ENCODE peak calls at places on chromosomes 7 and 10, in nine cellular contexts. G is GM23248, D is neural progenitor cell, B is OCI-LY7, V is HCT116, U is SK-N-SH, O is GM23338, E is MM.1S, Z is hepatocyte. N is an unnamed sample.

GRCh38 chr10:112510384-112510783 is 63.4 kb downstream of the VTI1A start:
- DNase-seq in G (no peak), D (no peak), B (no peak), V (no peak), U (no peak), O (no peak), E (no peak), Z (no peak), N (no peak)

GRCh38 chr10:76155961-76156360 is 724.5 kb downstream of the LRMDA start:
- DNase-seq in G (no peak), D (peak; percentile 27), B (no peak), V (no peak), U (no peak), O (no peak), E (no peak), Z (no peak), N (no peak)

GRCh38 chr7:102390697-102391484 is 5.3 kb upstream of the PRKRIP1 start:
- DNase-seq in G (peak; percentile 80), D (peak; percentile 89), B (peak; percentile 81), V (peak; percentile 60), U (peak; percentile 91), O (peak; percentile 91), E (peak; percentile 72), Z (peak; percentile 90), N (peak; percentile 80)

GRCh38 chr10:122990278-122990677 is 10.1 kb downstream of the PSTK start:
- DNase-seq in G (peak; percentile 49), D (no peak), B (no peak), V (no peak), U (no peak), O (no peak), E (no peak), Z (no peak), N (no peak)

GRCh38 chr10:3747984-3748383 is 37.0 kb downstream of the KLF6 start:
- DNase-seq in G (no peak), D (no peak), B (no peak), V (no peak), U (no peak), O (no peak), E (no peak), Z (no peak), N (peak; percentile 7)

GRCh38 chr7:132518102-132518838 is 58.0 kb downstream of the PLXNA4 start:
- DNase-seq in G (peak; percentile 14), D (peak; percentile 49), B (peak; percentile 9), V (peak; percentile 29), U (peak; percentile 52), O (peak; percentile 83), E (no peak), Z (no peak), N (peak; percentile 44)

GRCh38 chr10:37734971-37735370 is 122.4 kb downstream of the ZNF248 start:
- DNase-seq in G (peak; percentile 69), D (no peak), B (no peak), V (peak; percentile 54), U (no peak), O (no peak), E (no peak), Z (no peak), N (peak; percentile 100)

GRCh38 chr7:22329816-22330524 is 27.0 kb downstream of the RAPGEF5 start:
- DNase-seq in G (no peak), D (no peak), B (no peak), V (no peak), U (no peak), O (no peak), E (no peak), Z (peak; percentile 48), N (peak; percentile 44)

GRCh38 chr7:65441010-65441409 is 67.4 kb downstream of the ZNF92 start:
- DNase-seq in G (peak; percentile 80), D (no peak), B (no peak), V (no peak), U (no peak), O (no peak), E (no peak), Z (no peak), N (peak; percentile 89)

GRCh38 chr10:89814278-89814677 is 112.9 kb downstream of the KIF20B start:
- DNase-seq in G (no peak), D (no peak), B (no peak), V (no peak), U (no peak), O (no peak), E (no peak), Z (peak; percentile 16), N (no peak)

GRCh38 chr10:90983940-90984549 is 63.2 kb upstream of the ANKRD1 start:
- DNase-seq in G (no peak), D (no peak), B (peak; percentile 38), V (no peak), U (no peak), O (peak; percentile 21), E (no peak), Z (no peak), N (no peak)

GRCh38 chr10:132737390-132738048 is 48.4 kb downstream of the NKX6-2 start:
- DNase-seq in G (no peak), D (no peak), B (no peak), V (no peak), U (no peak), O (no peak), E (no peak), Z (no peak), N (no peak)

GRCh38 chr7:150473902-150474301 is 23.5 kb downstream of the GIMAP8 start:
- DNase-seq in G (no peak), D (no peak), B (no peak), V (no peak), U (no peak), O (peak; percentile 11), E (peak; percentile 2), Z (no peak), N (no peak)

GRCh38 chr10:118374404-118374803 is 32.3 kb upstream of the FAM204A start:
- DNase-seq in G (peak; percentile 50), D (no peak), B (no peak), V (no peak), U (no peak), O (no peak), E (no peak), Z (no peak), N (peak; percentile 9)

DNA sequence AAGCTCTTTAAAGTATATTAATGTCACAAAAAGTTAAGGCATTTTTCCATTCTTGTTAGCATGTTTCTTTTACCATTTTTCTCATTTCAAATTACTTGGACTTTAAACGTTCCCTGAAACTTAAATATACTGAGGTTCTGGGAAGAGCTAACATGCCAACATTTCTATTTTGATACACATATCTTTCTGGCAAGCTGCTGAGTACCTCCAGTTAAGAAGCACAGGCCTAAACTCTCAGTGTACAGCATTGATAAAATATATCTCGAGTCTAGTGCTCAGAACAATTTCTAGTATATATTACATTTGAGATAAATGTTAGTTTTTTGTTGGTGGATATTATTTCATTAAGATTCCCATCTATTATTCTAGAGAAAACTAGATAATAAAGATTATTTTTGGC is 612.9 kb upstream of the KCND2 start:
- DNase-seq in G (no peak), D (no peak), B (no peak), V (no peak), U (no peak), O (no peak), E (no peak), Z (no peak), N (no peak)
- H2AFZ ChIP-seq in G (no peak overlapping the region), D (no peak overlapping the region), B (no peak overlapping the region), V (no peak overlapping the region), U (no peak overlapping the region), O (no peak overlapping the region), E (no peak overlapping the region), Z (no peak overlapping the region), N (no peak overlapping the region)

GRCh38 chr7:47571355-47572100 is 10.4 kb downstream of the TNS3 start:
- DNase-seq in G (peak; percentile 93), D (no peak), B (no peak), V (no peak), U (peak; percentile 64), O (no peak), E (peak; percentile 67), Z (peak; percentile 62), N (peak; percentile 84)
- H3K4me3 ChIP-seq in G (peak overlapping the region; percentile 34), D (no peak overlapping the region), B (no peak overlapping the region), V (no peak overlapping the region), U (no peak overlapping the region), O (no peak overlapping the region), E (peak overlapping the region; percentile 16), Z (no peak overlapping the region), N (peak overlapping the region; percentile 40)

DNA sequence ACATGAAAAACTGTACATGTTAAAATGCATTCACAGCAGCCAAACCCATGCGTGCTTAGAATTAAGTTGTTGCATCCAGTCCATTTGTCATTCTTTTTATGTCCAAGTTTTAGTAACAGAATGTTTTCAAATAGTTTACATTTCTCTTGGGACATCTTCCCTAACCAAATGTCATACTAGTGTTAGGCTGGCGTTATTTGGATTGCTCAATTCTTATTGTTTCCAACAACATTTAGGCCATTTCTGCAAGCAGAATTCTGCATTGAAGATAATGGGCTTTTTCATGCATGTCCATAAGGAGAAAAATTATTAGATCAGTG is 203.0 kb downstream of the HIBADH start:
- DNase-seq in G (peak; percentile 56), D (no peak), B (no peak), V (no peak), U (no peak), O (no peak), E (no peak), Z (no peak), N (no peak)
- TF ChIP-seq EZH2phosphoT487 in G (peak; percentile 68), D (no peak), B (no peak), V (no peak), U (no peak), O (no peak), E (no peak), Z (no peak), N (no peak)

GRCh38 chr7:114412548-114412947 is 2.1 kb upstream of the FOXP2 start:
- DNase-seq in G (no peak), D (no peak), B (no peak), V (no peak), U (no peak), O (no peak), E (no peak), Z (no peak), N (no peak)
- H2AFZ ChIP-seq in G (no peak overlapping the region), D (no peak overlapping the region), B (no peak overlapping the region), V (no peak overlapping the region), U (no peak overlapping the region), O (no peak overlapping the region), E (no peak overlapping the region), Z (no peak overlapping the region), N (no peak overlapping the region)

DNA sequence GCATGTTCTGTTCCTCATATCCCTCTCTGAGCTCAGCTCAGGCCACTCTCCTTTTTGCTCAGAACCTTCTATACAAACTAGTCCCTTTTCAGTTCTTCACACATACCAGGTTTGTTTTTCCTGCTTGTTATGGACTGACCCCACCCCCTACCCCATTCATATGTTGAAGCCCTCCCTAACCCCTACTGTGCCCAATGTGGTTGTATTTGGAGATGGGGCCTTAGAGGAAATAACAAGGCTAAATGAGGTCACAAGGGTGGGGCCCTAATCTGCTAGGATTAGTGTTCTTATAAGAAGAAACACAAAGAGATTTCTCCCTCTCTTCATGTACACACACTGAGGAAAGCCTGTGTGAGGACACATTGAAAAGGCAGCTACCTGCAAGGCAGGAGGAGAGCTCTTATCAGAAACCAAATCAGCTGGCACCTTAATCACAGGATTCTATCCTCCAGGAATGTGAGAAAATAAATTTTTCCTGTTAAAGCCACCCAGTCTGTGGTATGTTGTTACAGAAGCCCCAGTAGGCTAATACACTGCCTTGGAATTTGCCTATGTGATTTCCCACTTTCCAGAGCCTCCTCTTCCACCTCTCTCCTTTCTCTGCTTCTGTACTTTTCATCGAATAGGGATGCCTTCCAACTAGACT is 67.3 kb upstream of the DNAJB12 start:
- DNase-seq in G (no peak), D (peak; percentile 47), B (no peak), V (no peak), U (no peak), O (peak; percentile 84), E (no peak), Z (no peak), N (no peak)
- H3K4me3 ChIP-seq in G (no peak overlapping the region), D (no peak overlapping the region), B (no peak overlapping the region), V (no peak overlapping the region), U (no peak overlapping the region), O (no peak overlapping the region), E (no peak overlapping the region), Z (no peak overlapping the region), N (no peak overlapping the region)